ENCODE peak calls at places on chromosome 22, in ten cellular contexts. One of them, this sample, is unnamed.

GRCh38 chr22:20237480-20238440 is 30.4 kb downstream of the RTN4R start:
- DNase-seq in naive thymus-derived CD8-positive, alpha-beta T cell: peak
- DNase-seq in stimulated activated naive CD4-positive, alpha-beta T cell: peak
- DNase-seq in brain microvascular endothelial cell: no peak
- DNase-seq in transverse colon: no peak
- DNase-seq in activated CD4-positive, CD25-positive, alpha-beta regulatory T cell treated with anti-CD3 and anti-CD28 coated beads, Interleukin-2, amount 50 U/mL, for 16 hours: no peak
- DNase-seq in EL: no peak
- DNase-seq in Kasumi-1: peak
- DNase-seq in NCI-H187: no peak
- DNase-seq in pancreas: no peak
- DNase-seq in this sample: no peak

GRCh38 chr22:26568207-26568706 is 21.7 kb downstream of the TPST2 start:
- DNase-seq in naive thymus-derived CD8-positive, alpha-beta T cell: no peak
- DNase-seq in activated CD4-positive, CD25-positive, alpha-beta regulatory T cell treated with anti-CD3 and anti-CD28 coated beads, Interleukin-2, amount 50 U/mL, for 16 hours: no peak
- DNase-seq in EL: peak
- DNase-seq in transverse colon: no peak
- DNase-seq in stimulated activated naive CD4-positive, alpha-beta T cell: no peak
- DNase-seq in pancreas: no peak
- DNase-seq in Kasumi-1: no peak
- DNase-seq in NCI-H187: no peak
- DNase-seq in brain microvascular endothelial cell: no peak
- DNase-seq in this sample: no peak

GRCh38 chr22:41551882-41552582 is 7.8 kb upstream of the POLR3H start:
- DNase-seq in pancreas: no peak
- DNase-seq in Kasumi-1: no peak
- DNase-seq in NCI-H187: no peak
- DNase-seq in EL: no peak
- DNase-seq in activated CD4-positive, CD25-positive, alpha-beta regulatory T cell treated with anti-CD3 and anti-CD28 coated beads, Interleukin-2, amount 50 U/mL, for 16 hours: no peak
- DNase-seq in brain microvascular endothelial cell: no peak
- DNase-seq in transverse colon: no peak
- DNase-seq in naive thymus-derived CD8-positive, alpha-beta T cell: no peak
- DNase-seq in stimulated activated naive CD4-positive, alpha-beta T cell: no peak
- DNase-seq in this sample: no peak

GRCh38 chr22:46366327-46366731 is 30.8 kb downstream of the TRMU start:
- DNase-seq in NCI-H187: no peak
- DNase-seq in pancreas: no peak
- DNase-seq in naive thymus-derived CD8-positive, alpha-beta T cell: no peak
- DNase-seq in transverse colon: no peak
- DNase-seq in stimulated activated naive CD4-positive, alpha-beta T cell: no peak
- DNase-seq in activated CD4-positive, CD25-positive, alpha-beta regulatory T cell treated with anti-CD3 and anti-CD28 coated beads, Interleukin-2, amount 50 U/mL, for 16 hours: no peak
- DNase-seq in brain microvascular endothelial cell: no peak
- DNase-seq in Kasumi-1: no peak
- DNase-seq in EL: no peak
- DNase-seq in this sample: no peak

GRCh38 chr22:49600891-49601431 is 226.7 kb downstream of the BRD1 start:
- DNase-seq in activated CD4-positive, CD25-positive, alpha-beta regulatory T cell treated with anti-CD3 and anti-CD28 coated beads, Interleukin-2, amount 50 U/mL, for 16 hours: no peak
- DNase-seq in pancreas: no peak
- DNase-seq in transverse colon: no peak
- DNase-seq in stimulated activated naive CD4-positive, alpha-beta T cell: no peak
- DNase-seq in naive thymus-derived CD8-positive, alpha-beta T cell: no peak
- DNase-seq in NCI-H187: no peak
- DNase-seq in Kasumi-1: no peak
- DNase-seq in EL: no peak
- DNase-seq in brain microvascular endothelial cell: no peak
- DNase-seq in this sample: no peak

GRCh38 chr22:36155702-36156101 is 4.9 kb downstream of the APOL3 start:
- DNase-seq in naive thymus-derived CD8-positive, alpha-beta T cell: no peak
- DNase-seq in brain microvascular endothelial cell: no peak
- DNase-seq in NCI-H187: no peak
- DNase-seq in transverse colon: peak
- DNase-seq in stimulated activated naive CD4-positive, alpha-beta T cell: no peak
- DNase-seq in pancreas: no peak
- DNase-seq in activated CD4-positive, CD25-positive, alpha-beta regulatory T cell treated with anti-CD3 and anti-CD28 coated beads, Interleukin-2, amount 50 U/mL, for 16 hours: no peak
- DNase-seq in EL: no peak
- DNase-seq in Kasumi-1: no peak
- DNase-seq in this sample: no peak

GRCh38 chr22:38219644-38220043 is 17.9 kb downstream of the MAFF start:
- DNase-seq in activated CD4-positive, CD25-positive, alpha-beta regulatory T cell treated with anti-CD3 and anti-CD28 coated beads, Interleukin-2, amount 50 U/mL, for 16 hours: no peak
- DNase-seq in stimulated activated naive CD4-positive, alpha-beta T cell: no peak
- DNase-seq in Kasumi-1: no peak
- DNase-seq in brain microvascular endothelial cell: no peak
- DNase-seq in transverse colon: no peak
- DNase-seq in EL: no peak
- DNase-seq in pancreas: no peak
- DNase-seq in naive thymus-derived CD8-positive, alpha-beta T cell: no peak
- DNase-seq in NCI-H187: no peak
- DNase-seq in this sample: no peak

GRCh38 chr22:27851974-27852713 is 50.6 kb upstream of the MN1 start:
- DNase-seq in pancreas: no peak
- DNase-seq in NCI-H187: no peak
- DNase-seq in stimulated activated naive CD4-positive, alpha-beta T cell: no peak
- DNase-seq in EL: no peak
- DNase-seq in brain microvascular endothelial cell: no peak
- DNase-seq in Kasumi-1: no peak
- DNase-seq in transverse colon: no peak
- DNase-seq in activated CD4-positive, CD25-positive, alpha-beta regulatory T cell treated with anti-CD3 and anti-CD28 coated beads, Interleukin-2, amount 50 U/mL, for 16 hours: no peak
- DNase-seq in naive thymus-derived CD8-positive, alpha-beta T cell: no peak
- DNase-seq in this sample: peak

GRCh38 chr22:19290400-19291217 is 910 bp downstream of the CLTCL1 start:
- DNase-seq in NCI-H187: no peak
- DNase-seq in naive thymus-derived CD8-positive, alpha-beta T cell: no peak
- DNase-seq in brain microvascular endothelial cell: no peak
- DNase-seq in stimulated activated naive CD4-positive, alpha-beta T cell: peak
- DNase-seq in transverse colon: no peak
- DNase-seq in Kasumi-1: peak
- DNase-seq in pancreas: peak
- DNase-seq in EL: peak
- DNase-seq in activated CD4-positive, CD25-positive, alpha-beta regulatory T cell treated with anti-CD3 and anti-CD28 coated beads, Interleukin-2, amount 50 U/mL, for 16 hours: no peak
- DNase-seq in this sample: peak

GRCh38 chr22:25146311-25146710 is 53.3 kb upstream of the CRYBB3 start:
- DNase-seq in NCI-H187: no peak
- DNase-seq in pancreas: no peak
- DNase-seq in brain microvascular endothelial cell: no peak
- DNase-seq in Kasumi-1: no peak
- DNase-seq in stimulated activated naive CD4-positive, alpha-beta T cell: no peak
- DNase-seq in naive thymus-derived CD8-positive, alpha-beta T cell: no peak
- DNase-seq in activated CD4-positive, CD25-positive, alpha-beta regulatory T cell treated with anti-CD3 and anti-CD28 coated beads, Interleukin-2, amount 50 U/mL, for 16 hours: no peak
- DNase-seq in transverse colon: no peak
- DNase-seq in EL: no peak
- DNase-seq in this sample: no peak

GRCh38 chr22:50696251-50696798 is 23.7 kb downstream of the SHANK3 start:
- DNase-seq in pancreas: no peak
- DNase-seq in brain microvascular endothelial cell: no peak
- DNase-seq in transverse colon: no peak
- DNase-seq in activated CD4-positive, CD25-positive, alpha-beta regulatory T cell treated with anti-CD3 and anti-CD28 coated beads, Interleukin-2, amount 50 U/mL, for 16 hours: no peak
- DNase-seq in stimulated activated naive CD4-positive, alpha-beta T cell: no peak
- DNase-seq in EL: no peak
- DNase-seq in Kasumi-1: no peak
- DNase-seq in NCI-H187: no peak
- DNase-seq in naive thymus-derived CD8-positive, alpha-beta T cell: no peak
- DNase-seq in this sample: no peak

GRCh38 chr22:31496735-31497146 is 405 bp downstream of the SFI1 start:
- DNase-seq in stimulated activated naive CD4-positive, alpha-beta T cell: peak
- DNase-seq in naive thymus-derived CD8-positive, alpha-beta T cell: peak
- DNase-seq in activated CD4-positive, CD25-positive, alpha-beta regulatory T cell treated with anti-CD3 and anti-CD28 coated beads, Interleukin-2, amount 50 U/mL, for 16 hours: no peak
- DNase-seq in EL: peak
- DNase-seq in pancreas: peak
- DNase-seq in brain microvascular endothelial cell: peak
- DNase-seq in Kasumi-1: peak
- DNase-seq in NCI-H187: no peak
- DNase-seq in transverse colon: peak
- DNase-seq in this sample: no peak

GRCh38 chr22:42787357-42787736 is 66.7 kb upstream of the A4GALT start:
- DNase-seq in pancreas: no peak
- DNase-seq in activated CD4-positive, CD25-positive, alpha-beta regulatory T cell treated with anti-CD3 and anti-CD28 coated beads, Interleukin-2, amount 50 U/mL, for 16 hours: no peak
- DNase-seq in Kasumi-1: no peak
- DNase-seq in NCI-H187: no peak
- DNase-seq in stimulated activated naive CD4-positive, alpha-beta T cell: no peak
- DNase-seq in brain microvascular endothelial cell: no peak
- DNase-seq in transverse colon: no peak
- DNase-seq in naive thymus-derived CD8-positive, alpha-beta T cell: no peak
- DNase-seq in EL: no peak
- DNase-seq in this sample: no peak

GRCh38 chr22:47337161-47337621 is 574.7 kb downstream of the TBC1D22A start:
- DNase-seq in stimulated activated naive CD4-positive, alpha-beta T cell: no peak
- DNase-seq in NCI-H187: no peak
- DNase-seq in pancreas: no peak
- DNase-seq in Kasumi-1: no peak
- DNase-seq in activated CD4-positive, CD25-positive, alpha-beta regulatory T cell treated with anti-CD3 and anti-CD28 coated beads, Interleukin-2, amount 50 U/mL, for 16 hours: no peak
- DNase-seq in naive thymus-derived CD8-positive, alpha-beta T cell: no peak
- DNase-seq in brain microvascular endothelial cell: peak
- DNase-seq in EL: peak
- DNase-seq in transverse colon: peak
- DNase-seq in this sample: peak

GRCh38 chr22:24323695-24324094 is 53.1 kb downstream of the SPECC1L start:
- DNase-seq in brain microvascular endothelial cell: no peak
- DNase-seq in Kasumi-1: no peak
- DNase-seq in stimulated activated naive CD4-positive, alpha-beta T cell: no peak
- DNase-seq in NCI-H187: no peak
- DNase-seq in EL: no peak
- DNase-seq in pancreas: no peak
- DNase-seq in naive thymus-derived CD8-positive, alpha-beta T cell: no peak
- DNase-seq in transverse colon: no peak
- DNase-seq in activated CD4-positive, CD25-positive, alpha-beta regulatory T cell treated with anti-CD3 and anti-CD28 coated beads, Interleukin-2, amount 50 U/mL, for 16 hours: no peak
- DNase-seq in this sample: no peak